ENCODE peak calls at places on chromosomes 3 and 15, in six cellular contexts. One of them, this sample, is unnamed.

GRCh38 chr3:82610236-82610635 is 848.8 kb upstream of the GBE1 start:
- DNase-seq in HepG2: no peak
- DNase-seq in GM23338: no peak
- DNase-seq in K562: no peak
- DNase-seq in WTC11: no peak
- DNase-seq in H1: no peak
- DNase-seq in this sample: no peak

GRCh38 chr3:50269977-50270413 is 1.0 kb downstream of the SEMA3B start:
- DNase-seq in HepG2: no peak
- DNase-seq in GM23338: no peak
- DNase-seq in K562: no peak
- DNase-seq in WTC11: no peak
- DNase-seq in H1: no peak
- DNase-seq in this sample: no peak

GRCh38 chr3:47803478-47804025 is 614 bp downstream of the DHX30 start:
- DNase-seq in HepG2: no peak
- DNase-seq in GM23338: no peak
- DNase-seq in K562: no peak
- DNase-seq in WTC11: no peak
- DNase-seq in H1: no peak
- DNase-seq in this sample: no peak

GRCh38 chr15:69893863-69894262 is 203.9 kb downstream of the TLE3 start:
- DNase-seq in HepG2: no peak
- DNase-seq in GM23338: peak; percentile 28
- DNase-seq in K562: no peak
- DNase-seq in WTC11: peak; percentile 30
- DNase-seq in H1: peak; percentile 57
- DNase-seq in this sample: no peak

GRCh38 chr15:39953521-39953920 is 19.6 kb downstream of the EIF2AK4 start:
- DNase-seq in HepG2: no peak
- DNase-seq in GM23338: no peak
- DNase-seq in K562: no peak
- DNase-seq in WTC11: no peak
- DNase-seq in H1: no peak
- DNase-seq in this sample: no peak

GRCh38 chr3:106840319-106840718 is 536.9 kb upstream of the CCDC54 start:
- DNase-seq in HepG2: no peak
- DNase-seq in GM23338: no peak
- DNase-seq in K562: no peak
- DNase-seq in WTC11: no peak
- DNase-seq in H1: no peak
- DNase-seq in this sample: no peak

GRCh38 chr3:64983583-64984359 is 296.0 kb upstream of the ADAMTS9 start:
- DNase-seq in HepG2: no peak
- DNase-seq in GM23338: no peak
- DNase-seq in K562: no peak
- DNase-seq in WTC11: no peak
- DNase-seq in H1: no peak
- DNase-seq in this sample: no peak

GRCh38 chr15:61700803-61701202 is 359.4 kb downstream of the VPS13C start:
- DNase-seq in HepG2: no peak
- DNase-seq in GM23338: no peak
- DNase-seq in K562: no peak
- DNase-seq in WTC11: no peak
- DNase-seq in H1: no peak
- DNase-seq in this sample: no peak

DNA sequence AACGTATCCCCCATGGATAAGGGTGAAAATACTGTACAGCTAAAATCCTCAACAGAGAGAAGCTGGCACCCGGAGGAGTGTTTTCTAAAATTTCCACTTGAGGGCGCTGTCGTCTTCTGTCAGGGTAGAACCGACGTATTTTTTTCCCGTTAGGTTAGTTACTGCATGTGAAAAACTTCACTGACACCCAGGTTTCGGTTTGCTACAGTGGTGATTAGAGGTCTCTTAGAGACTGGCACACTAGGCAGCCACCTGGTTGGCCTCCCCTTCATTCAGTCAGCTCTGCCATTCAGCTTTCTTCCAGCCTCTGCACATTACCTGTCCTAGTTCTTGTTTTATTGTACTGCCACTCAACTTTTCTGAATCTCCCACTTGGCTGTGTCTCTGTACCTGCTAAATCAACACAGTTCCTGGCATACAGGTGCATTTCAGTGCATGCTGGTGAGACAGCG is 18.4 kb downstream of the CCK start:
- DNase-seq in HepG2: peak; percentile 59
- DNase-seq in GM23338: peak; percentile 84
- DNase-seq in K562: peak; percentile 72
- DNase-seq in WTC11: peak; percentile 75
- DNase-seq in H1: peak; percentile 84
- DNase-seq in this sample: no peak
- TF ChIP-seq CREB1 in HepG2: no peak
- TF ChIP-seq CREB1 in GM23338: peak; percentile 8
- TF ChIP-seq CREB1 in K562: no peak
- TF ChIP-seq CREB1 in WTC11: no peak
- TF ChIP-seq CREB1 in H1: no peak
- TF ChIP-seq CREB1 in this sample: no peak

DNA sequence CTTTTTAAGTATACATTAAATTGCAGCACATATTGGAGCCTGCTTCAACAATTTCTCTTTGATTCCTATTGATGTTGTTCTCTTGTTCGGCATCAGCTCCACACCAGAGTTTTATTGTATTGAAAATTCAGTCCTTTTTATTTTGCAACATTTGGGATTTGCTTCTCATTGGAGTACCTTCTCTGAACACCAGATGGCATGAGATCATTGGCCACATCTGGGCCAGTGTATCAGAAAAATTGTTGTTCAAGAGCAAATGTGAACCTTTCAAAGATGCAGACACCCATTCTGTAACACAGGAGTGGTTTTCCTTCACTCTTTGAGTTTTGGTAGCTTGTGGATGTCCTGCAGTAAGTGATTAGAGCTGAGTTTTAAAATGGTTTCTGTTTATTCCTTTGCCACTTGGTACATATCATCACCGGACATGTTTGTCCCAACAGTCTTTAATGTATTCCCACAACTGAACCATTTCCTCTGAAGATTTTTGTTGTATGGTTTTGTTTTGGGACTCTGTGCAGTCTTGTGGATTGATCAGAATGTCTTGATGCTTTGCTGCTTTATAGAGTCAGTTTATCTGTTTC is 96.1 kb downstream of the MCTP2 start:
- DNase-seq in HepG2: peak; percentile 29
- DNase-seq in GM23338: peak; percentile 57
- DNase-seq in K562: peak; percentile 15
- DNase-seq in WTC11: no peak
- DNase-seq in H1: no peak
- DNase-seq in this sample: no peak
- TF ChIP-seq CREB1 in HepG2: no peak
- TF ChIP-seq CREB1 in GM23338: no peak
- TF ChIP-seq CREB1 in K562: no peak
- TF ChIP-seq CREB1 in WTC11: no peak
- TF ChIP-seq CREB1 in H1: no peak
- TF ChIP-seq CREB1 in this sample: no peak

DNA sequence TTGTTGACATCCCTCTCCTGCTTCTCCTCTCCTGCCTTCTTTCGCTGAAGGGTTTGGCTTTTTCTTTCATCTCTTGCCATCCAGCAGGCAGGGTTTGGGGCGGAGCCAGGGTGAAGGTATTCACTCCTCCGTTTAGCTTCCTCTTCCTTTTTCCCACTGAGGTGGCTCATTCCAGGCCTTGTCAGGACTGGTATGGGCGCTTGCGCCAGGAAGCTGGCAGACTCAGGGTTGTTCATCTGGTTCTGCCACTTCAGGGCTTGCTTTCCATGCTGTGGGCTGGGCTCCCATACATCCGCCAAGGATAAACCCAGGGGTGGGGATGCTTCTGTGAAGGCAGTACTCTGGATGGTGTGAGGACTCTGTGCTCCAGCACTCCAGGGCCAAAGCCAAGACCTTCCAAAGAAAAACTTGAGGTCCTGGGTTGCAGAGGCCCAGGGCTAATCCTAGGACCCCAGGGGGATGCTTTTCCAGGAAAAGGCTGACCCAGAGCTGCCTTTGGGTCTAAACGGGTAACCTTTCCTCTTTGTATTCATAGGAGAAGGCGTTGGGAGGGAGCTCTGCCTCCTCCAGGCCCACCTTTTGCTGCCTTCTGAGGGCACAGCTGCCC is 7.7 kb upstream of the AMOTL2 start:
- DNase-seq in HepG2: no peak
- DNase-seq in GM23338: peak; percentile 79
- DNase-seq in K562: no peak
- DNase-seq in WTC11: no peak
- DNase-seq in H1: no peak
- DNase-seq in this sample: no peak
- TF ChIP-seq CREB1 in HepG2: no peak
- TF ChIP-seq CREB1 in GM23338: no peak
- TF ChIP-seq CREB1 in K562: no peak
- TF ChIP-seq CREB1 in WTC11: no peak
- TF ChIP-seq CREB1 in H1: no peak
- TF ChIP-seq CREB1 in this sample: no peak

GRCh38 chr3:171558183-171558696 is 98.0 kb upstream of the TNIK start:
- DNase-seq in HepG2: no peak
- DNase-seq in GM23338: no peak
- DNase-seq in K562: no peak
- DNase-seq in WTC11: no peak
- DNase-seq in H1: no peak
- DNase-seq in this sample: no peak

GRCh38 chr3:171556133-171556532 is 95.9 kb upstream of the TNIK start:
- DNase-seq in HepG2: no peak
- DNase-seq in GM23338: no peak
- DNase-seq in K562: no peak
- DNase-seq in WTC11: no peak
- DNase-seq in H1: no peak
- DNase-seq in this sample: no peak

GRCh38 chr3:171559586-171559985 is 99.4 kb upstream of the TNIK start:
- DNase-seq in HepG2: no peak
- DNase-seq in GM23338: no peak
- DNase-seq in K562: no peak
- DNase-seq in WTC11: no peak
- DNase-seq in H1: no peak
- DNase-seq in this sample: no peak

GRCh38 chr3:171557173-171557572 is 97.0 kb upstream of the TNIK start:
- DNase-seq in HepG2: no peak
- DNase-seq in GM23338: no peak
- DNase-seq in K562: no peak
- DNase-seq in WTC11: no peak
- DNase-seq in H1: no peak
- DNase-seq in this sample: no peak

GRCh38 chr3:171556574-171557145 is 96.5 kb upstream of the TNIK start:
- DNase-seq in HepG2: no peak
- DNase-seq in GM23338: peak; percentile 45
- DNase-seq in K562: no peak
- DNase-seq in WTC11: no peak
- DNase-seq in H1: no peak
- DNase-seq in this sample: no peak
- TF ChIP-seq CREB1 in HepG2: no peak
- TF ChIP-seq CREB1 in GM23338: no peak
- TF ChIP-seq CREB1 in K562: no peak
- TF ChIP-seq CREB1 in WTC11: no peak
- TF ChIP-seq CREB1 in H1: no peak
- TF ChIP-seq CREB1 in this sample: no peak